ENCODE peak calls at places on chromosomes 5 and 9, in nine cellular contexts. R, V, I, O, S, M, A, B and Z are unnamed samples.
A peak's percentile ranks its signal among the peaks of the same experiment; 100 is the strongest.

GRCh38 chr9:106974341-106974740 is 111.4 kb downstream of the ZNF462 start:
- DNase-seq in A (no peak), R (no peak), S (no peak), M (no peak), I (no peak), V (no peak), B (no peak), O (no peak), Z (no peak)

GRCh38 chr5:156950716-156951115 is 12.3 kb downstream of the TIMD4 start:
- DNase-seq in V (no peak), M (no peak), O (no peak), R (no peak), S (no peak), B (no peak), I (no peak), A (no peak), Z (no peak)

GRCh38 chr9:81871695-81872094 is 56.5 kb upstream of the SPATA31D4 start:
- DNase-seq in S (no peak), B (no peak), A (no peak), V (no peak), M (no peak), R (no peak), O (no peak), I (no peak), Z (no peak)

GRCh38 chr5:181052928-181053759 is 13.1 kb downstream of the BTNL9 start:
- DNase-seq in I (peak; percentile 40), M (no peak), V (no peak), A (no peak), O (no peak), R (no peak), B (no peak), S (no peak), Z (no peak)

GRCh38 chr9:130858734-130859705 is 24.0 kb downstream of the ABL1 start:
- DNase-seq in B (no peak), A (no peak), I (no peak), S (no peak), V (no peak), M (no peak), R (no peak), O (no peak), Z (no peak)

GRCh38 chr5:93078082-93079038 is 502.7 kb downstream of the NR2F1-AS1 start:
- DNase-seq in B (no peak), M (no peak), S (peak; percentile 17), R (no peak), O (peak; percentile 25), I (peak; percentile 99), A (peak; percentile 65), V (no peak), Z (no peak)

GRCh38 chr5:57338068-57338848 is 144.4 kb downstream of the ACTBL2 start:
- DNase-seq in I (peak; percentile 74), S (no peak), R (peak; percentile 16), M (no peak), B (no peak), A (no peak), O (no peak), V (no peak), Z (no peak)

GRCh38 chr5:153756540-153756939 is 266.1 kb downstream of the GRIA1 start:
- DNase-seq in A (no peak), M (no peak), V (no peak), O (no peak), R (no peak), I (no peak), S (no peak), B (no peak), Z (no peak)

GRCh38 chr5:44275908-44276307 is 113.3 kb downstream of the FGF10 start:
- DNase-seq in V (no peak), O (no peak), S (no peak), I (no peak), R (no peak), M (no peak), A (no peak), B (no peak), Z (no peak)

GRCh38 chr9:134662143-134662876 is 20.7 kb downstream of the COL5A1 start:
- DNase-seq in V (no peak), R (no peak), S (no peak), B (no peak), A (no peak), I (no peak), M (no peak), O (no peak), Z (no peak)

GRCh38 chr9:74645007-74645639 is 148.0 kb downstream of the RORB start:
- DNase-seq in S (no peak), O (no peak), R (peak; percentile 2), A (no peak), M (no peak), B (no peak), V (no peak), I (peak; percentile 37), Z (peak; percentile 4)

GRCh38 chr5:114361724-114362196 is at the start of gene KCNN2:
- DNase-seq in R (peak; percentile 95), S (peak; percentile 88), M (no peak), B (no peak), I (peak; percentile 93), O (peak; percentile 74), A (peak; percentile 93), V (no peak), Z (no peak)

GRCh38 chr5:75384218-75384617 is 47.2 kb downstream of the HMGCR start:
- DNase-seq in V (no peak), A (no peak), O (no peak), R (no peak), B (no peak), I (no peak), M (no peak), S (no peak), Z (no peak)

GRCh38 chr9:86965627-86966395 is 18.5 kb upstream of the GAS1 start:
- DNase-seq in S (no peak), V (no peak), M (no peak), A (no peak), B (no peak), O (no peak), I (no peak), R (no peak), Z (no peak)

GRCh38 chr5:16992006-16992405 is 55.9 kb upstream of the MYO10 start:
- DNase-seq in R (no peak), M (no peak), V (no peak), B (no peak), I (no peak), O (no peak), S (no peak), A (no peak), Z (no peak)

GRCh38 chr9:6984941-6985578 is 227.3 kb downstream of the KDM4C start:
- DNase-seq in A (no peak), M (no peak), V (no peak), R (no peak), B (no peak), O (no peak), S (no peak), I (no peak), Z (no peak)

GRCh38 chr5:159403906-159404641 is 73.8 kb upstream of the IL12B start:
- DNase-seq in B (no peak), V (no peak), M (no peak), R (no peak), I (peak; percentile 75), A (no peak), S (no peak), O (no peak), Z (no peak)

GRCh38 chr5:10789021-10789420 is 28.0 kb upstream of the DAP start:
- DNase-seq in O (no peak), B (no peak), M (no peak), V (no peak), I (no peak), R (no peak), A (no peak), S (no peak), Z (no peak)

GRCh38 chr5:77312411-77312810 is 101.9 kb downstream of the PDE8B start:
- DNase-seq in R (no peak), S (no peak), I (peak; percentile 31), V (no peak), A (no peak), O (no peak), M (no peak), B (no peak), Z (no peak)

GRCh38 chr9:92947268-92948031 is at the start of gene FGD3:
- DNase-seq in M (no peak), S (no peak), I (peak; percentile 97), A (no peak), V (peak; percentile 44), R (peak; percentile 91), O (peak; percentile 43), B (no peak), Z (no peak)

GRCh38 chr9:128265348-128265847 is 10.4 kb downstream of the GOLGA2 start:
- DNase-seq in R (no peak), A (no peak), S (no peak), I (no peak), V (no peak), O (no peak), B (no peak), M (no peak), Z (no peak)

GRCh38 chr9:130101963-130102362 is 48.3 kb downstream of the GPR107 start:
- DNase-seq in O (no peak), S (no peak), M (no peak), B (no peak), I (no peak), A (no peak), V (no peak), R (no peak), Z (no peak)

GRCh38 chr5:43482490-43483064 is 1.1 kb downstream of the TMEM267 start:
- DNase-seq in M (no peak), O (no peak), I (peak; percentile 51), V (no peak), S (no peak), B (no peak), R (no peak), A (no peak), Z (no peak)